ENCODE peak calls at places on chromosome X, in seven cellular contexts. G, Y, B, A, N, M and T are unnamed samples.

GRCh38 chrX:103073442-103073841 is 9.5 kb upstream of the BEX1 start:
- DNase-seq in G (no peak), Y (no peak), B (no peak), A (no peak), N (peak), M (peak), T (no peak)

GRCh38 chrX:85052636-85053343 is 49.1 kb downstream of the APOOL start:
- DNase-seq in G (peak), Y (no peak), B (no peak), A (no peak), N (peak), M (peak), T (no peak)

GRCh38 chrX:119272882-119273806 is 37.1 kb downstream of the PGRMC1 start:
- DNase-seq in G (peak), Y (peak), B (peak), A (no peak), N (peak), M (peak), T (peak)

GRCh38 chrX:109797311-109797975 is 64.4 kb upstream of the ACSL4 start:
- DNase-seq in G (no peak), Y (no peak), B (no peak), A (no peak), N (peak), M (peak), T (no peak)

GRCh38 chrX:72714471-72714916 is 388 bp upstream of the PHKA1 start:
- DNase-seq in G (peak), Y (peak), B (peak), A (peak), N (peak), M (peak), T (no peak)

GRCh38 chrX:55488559-55489314 is 911 bp downstream of the USP51 start:
- DNase-seq in G (peak), Y (peak), B (peak), A (peak), N (peak), M (peak), T (peak)

GRCh38 chrX:46325312-46325877 is 219.8 kb downstream of the ZNF674 start:
- DNase-seq in G (peak), Y (no peak), B (no peak), A (no peak), N (peak), M (peak), T (no peak)

GRCh38 chrX:86806786-86807185 is 658.5 kb downstream of the DACH2 start:
- DNase-seq in G (peak), Y (no peak), B (no peak), A (peak), N (no peak), M (no peak), T (peak)

GRCh38 chrX:25941087-25941486 is 197.1 kb upstream of the MAGEB18 start:
- DNase-seq in G (peak), Y (no peak), B (no peak), A (no peak), N (peak), M (peak), T (no peak)

GRCh38 chrX:131271274-131271673 is 17.8 kb downstream of the IGSF1 start:
- DNase-seq in G (no peak), Y (no peak), B (no peak), A (no peak), N (no peak), M (no peak), T (no peak)

GRCh38 chrX:66042307-66043077 is 2.6 kb upstream of the VSIG4 start:
- DNase-seq in G (no peak), Y (no peak), B (no peak), A (no peak), N (no peak), M (no peak), T (no peak)

GRCh38 chrX:44795945-44796450 is 47.8 kb upstream of the DUSP21 start:
- DNase-seq in G (no peak), Y (no peak), B (no peak), A (no peak), N (no peak), M (peak), T (no peak)

GRCh38 chrX:119809185-119809666 is 17.8 kb upstream of the RPL39 start:
- DNase-seq in G (peak), Y (no peak), B (no peak), A (no peak), N (peak), M (peak), T (no peak)

GRCh38 chrX:139826065-139827044 is 106.5 kb downstream of the ATP11C start:
- DNase-seq in G (peak), Y (no peak), B (no peak), A (no peak), N (peak), M (peak), T (no peak)

GRCh38 chrX:103817502-103817901 is 14.6 kb downstream of the RAB9B start:
- DNase-seq in G (peak), Y (no peak), B (no peak), A (peak), N (peak), M (peak), T (peak)

GRCh38 chrX:43860646-43861370 is 21.4 kb downstream of the MAOB start:
- DNase-seq in G (peak), Y (no peak), B (no peak), A (no peak), N (peak), M (peak), T (no peak)

GRCh38 chrX:75746891-75747639 is 38.0 kb downstream of the MAGEE2 start:
- DNase-seq in G (peak), Y (peak), B (peak), A (peak), N (peak), M (peak), T (no peak)

GRCh38 chrX:131895002-131895401 is 128.1 kb upstream of the STK26 start:
- DNase-seq in G (peak), Y (no peak), B (no peak), A (no peak), N (no peak), M (peak), T (no peak)

GRCh38 chrX:13250831-13251612 is 68.8 kb downstream of the ATXN3L start:
- DNase-seq in G (peak), Y (no peak), B (no peak), A (no peak), N (peak), M (peak), T (no peak)

GRCh38 chrX:20320461-20321159 is 53.9 kb upstream of the RPS6KA3 start:
- DNase-seq in G (no peak), Y (peak), B (no peak), A (peak), N (no peak), M (no peak), T (peak)

GRCh38 chrX:148498067-148498466 is 2.4 kb upstream of the AFF2 start:
- DNase-seq in G (no peak), Y (peak), B (no peak), A (no peak), N (no peak), M (no peak), T (no peak)

GRCh38 chrX:115330498-115331138 is 41.1 kb downstream of the LUZP4 start:
- DNase-seq in G (peak), Y (no peak), B (no peak), A (peak), N (peak), M (peak), T (peak)
- TF ChIP-seq CTCF in G (peak), Y (peak), B (peak), A (peak), N (peak), M (peak), T (peak)

GRCh38 chrX:21745756-21746155 is 12.2 kb downstream of the SMPX start:
- DNase-seq in G (peak), Y (no peak), B (no peak), A (peak), N (peak), M (peak), T (peak)
- TF ChIP-seq CTCF in G (peak), Y (peak), B (peak), A (peak), N (peak), M (peak), T (peak)

DNA sequence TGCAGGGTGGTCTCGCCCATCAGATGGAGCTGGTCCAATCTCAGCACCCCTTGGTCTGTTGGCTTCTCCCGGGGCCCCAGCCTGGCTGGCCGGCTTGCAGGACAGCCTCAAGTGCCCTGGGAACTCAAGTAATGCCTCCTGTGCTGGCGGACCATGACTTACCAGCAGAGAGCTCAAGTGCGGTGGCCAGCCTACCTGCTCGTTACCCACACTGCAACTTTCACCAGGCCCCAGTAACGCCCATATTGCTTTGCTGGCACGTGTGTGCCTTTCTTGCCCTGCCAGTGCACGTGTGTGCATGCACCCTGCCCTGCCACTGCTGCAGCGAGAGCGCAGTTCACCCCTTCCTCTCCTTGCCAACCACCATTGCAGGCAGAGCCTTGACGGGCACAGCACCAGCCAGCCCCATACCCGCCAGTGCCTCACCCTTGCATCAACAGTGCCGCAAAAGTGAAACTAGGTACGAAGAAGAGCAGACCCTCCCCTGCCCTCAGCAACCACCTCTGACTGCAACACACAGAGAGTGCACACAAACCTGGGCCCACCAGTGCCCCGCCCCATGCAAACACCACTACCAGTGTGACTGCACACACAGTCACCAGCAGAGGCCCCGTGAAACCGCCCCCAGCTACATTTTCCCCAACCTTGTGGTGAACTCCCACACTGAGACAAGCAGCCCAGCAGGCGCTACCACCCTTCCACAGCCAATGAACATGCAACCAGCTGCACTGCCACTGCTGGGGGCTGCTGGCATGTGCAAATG is 88.9 kb upstream of the POU3F4 start:
- DNase-seq in G (no peak), Y (peak), B (no peak), A (no peak), N (no peak), M (no peak), T (no peak)
- TF ChIP-seq CTCF in G (no peak), Y (no peak), B (no peak), A (no peak), N (no peak), M (no peak), T (no peak)

GRCh38 chrX:153460826-153461225 is 9.6 kb downstream of the HAUS7 start:
- DNase-seq in G (peak), Y (peak), B (peak), A (peak), N (peak), M (peak), T (peak)
- TF ChIP-seq CTCF in G (peak), Y (peak), B (peak), A (peak), N (peak), M (peak), T (peak)

GRCh38 chrX:30212172-30212571 is 3.2 kb upstream of the MAGEB2 start:
- DNase-seq in G (no peak), Y (no peak), B (no peak), A (no peak), N (no peak), M (no peak), T (no peak)

GRCh38 chrX:30220646-30221045 is 5.3 kb downstream of the MAGEB2 start:
- DNase-seq in G (no peak), Y (no peak), B (no peak), A (no peak), N (no peak), M (no peak), T (no peak)

GRCh38 chrX:30217465-30217864 is 2.1 kb downstream of the MAGEB2 start:
- DNase-seq in G (no peak), Y (no peak), B (no peak), A (no peak), N (no peak), M (no peak), T (no peak)

GRCh38 chrX:30219372-30219771 is 4.0 kb downstream of the MAGEB2 start:
- DNase-seq in G (no peak), Y (no peak), B (no peak), A (no peak), N (no peak), M (no peak), T (no peak)

GRCh38 chrX:30215357-30215843 is at the start of gene MAGEB2:
- DNase-seq in G (no peak), Y (no peak), B (no peak), A (no peak), N (no peak), M (no peak), T (no peak)
- TF ChIP-seq CTCF in G (no peak), Y (no peak), B (no peak), A (no peak), N (no peak), M (no peak), T (no peak)

DNA sequence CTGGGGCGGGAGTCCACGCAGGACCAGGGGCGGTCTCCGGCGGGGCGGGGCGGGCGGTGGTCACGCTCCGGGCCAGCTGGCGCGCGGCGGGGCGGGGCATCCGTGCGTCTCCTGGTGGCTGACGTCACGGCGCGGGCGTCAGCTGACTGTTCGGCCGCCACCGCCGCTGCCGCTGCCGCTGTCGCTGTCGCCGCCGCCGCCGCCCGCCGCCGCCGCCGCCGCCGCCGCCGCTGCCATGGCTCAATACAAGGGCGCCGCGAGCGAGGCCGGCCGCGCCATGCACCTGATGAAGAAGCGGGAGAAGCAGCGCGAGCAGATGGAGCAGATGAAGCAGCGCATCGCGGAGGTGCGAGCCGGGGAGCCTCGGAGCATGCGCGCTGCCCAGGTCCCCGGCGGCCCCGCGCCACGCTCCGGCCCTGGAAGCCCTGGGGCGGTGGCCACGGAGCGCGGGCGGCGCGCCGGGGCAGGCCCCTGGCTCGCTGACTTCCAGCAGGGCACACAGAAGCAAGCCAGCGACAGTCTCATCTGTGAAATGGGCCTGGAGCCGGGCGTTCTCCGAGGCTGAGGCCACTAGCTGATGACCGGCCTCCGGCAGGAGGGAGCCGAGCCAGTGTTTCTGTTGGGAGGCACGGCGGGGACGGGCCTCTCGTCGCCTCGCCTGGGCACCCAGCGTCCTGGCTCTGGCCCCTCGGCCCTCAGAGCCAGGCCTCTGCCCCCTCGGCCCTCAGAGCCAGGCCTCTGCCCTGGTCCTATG is at the start of gene FAM50A:
- DNase-seq in G (peak), Y (peak), B (peak), A (peak), N (peak), M (peak), T (peak)
- TF ChIP-seq CTCF in G (no peak), Y (no peak), B (no peak), A (no peak), N (no peak), M (no peak), T (no peak)

GRCh38 chrX:128781506-128781905 is 729.3 kb upstream of the ACTRT1 start:
- DNase-seq in G (no peak), Y (no peak), B (no peak), A (peak), N (no peak), M (no peak), T (peak)
- TF ChIP-seq CTCF in G (no peak), Y (no peak), B (no peak), A (peak), N (no peak), M (no peak), T (peak)

DNA sequence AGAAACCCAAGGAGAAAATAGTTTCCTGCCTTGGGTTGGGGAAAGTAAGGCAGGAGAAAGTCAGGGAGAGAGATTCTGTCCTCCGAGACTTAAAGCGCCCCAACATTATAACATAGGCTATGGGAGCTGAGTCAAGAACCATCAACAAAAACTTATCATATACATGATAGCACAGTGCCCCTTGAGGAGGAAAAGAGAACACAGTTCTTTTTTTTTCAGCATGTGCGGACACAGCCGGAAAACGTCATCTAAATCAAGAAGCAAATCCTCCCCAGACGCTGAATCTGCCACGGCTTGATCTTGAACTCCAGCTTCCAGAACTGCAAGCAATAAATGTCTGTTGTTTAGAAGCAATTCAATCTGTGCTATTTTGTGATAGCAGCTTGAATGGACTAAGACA is 549.6 kb upstream of the PRKX start:
- DNase-seq in G (no peak), Y (no peak), B (no peak), A (no peak), N (no peak), M (no peak), T (no peak)
- TF ChIP-seq CTCF in G (no peak), Y (no peak), B (no peak), A (peak), N (no peak), M (no peak), T (no peak)

DNA sequence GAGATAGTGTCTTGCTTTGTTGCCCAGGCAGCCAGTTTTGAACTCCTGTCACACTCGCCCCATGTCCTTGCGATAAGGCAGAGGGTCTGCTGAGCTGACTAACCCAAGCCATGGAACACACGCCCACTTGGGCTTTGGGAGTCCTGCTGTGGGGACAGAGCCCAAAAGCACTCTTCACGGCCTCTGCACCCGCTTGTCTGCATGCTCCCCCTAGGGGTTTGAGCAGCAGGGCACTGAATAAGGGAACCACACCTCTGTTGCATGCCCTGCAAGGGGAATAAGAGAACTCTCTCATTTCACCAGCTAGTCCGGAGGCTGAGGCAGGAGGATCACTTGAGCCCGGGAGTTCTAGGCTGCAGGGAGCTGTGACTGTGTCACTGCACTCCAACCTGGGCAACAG is 166.0 kb downstream of the STAG2 start:
- DNase-seq in G (no peak), Y (no peak), B (no peak), A (no peak), N (no peak), M (no peak), T (no peak)
- TF ChIP-seq CTCF in G (no peak), Y (no peak), B (no peak), A (no peak), N (no peak), M (no peak), T (no peak)

GRCh38 chrX:70264784-70265183 is 3.4 kb upstream of the ARR3 start:
- DNase-seq in G (peak), Y (no peak), B (no peak), A (no peak), N (no peak), M (peak), T (no peak)

GRCh38 chrX:70268034-70268433 is at the start of gene ARR3:
- DNase-seq in G (no peak), Y (no peak), B (no peak), A (no peak), N (no peak), M (no peak), T (no peak)

GRCh38 chrX:70257599-70258288 is 2.3 kb downstream of the P2RY4 start:
- DNase-seq in G (no peak), Y (no peak), B (no peak), A (no peak), N (no peak), M (no peak), T (no peak)

GRCh38 chrX:70260104-70260503 is at the start of gene P2RY4:
- DNase-seq in G (no peak), Y (no peak), B (no peak), A (no peak), N (no peak), M (no peak), T (no peak)

DNA sequence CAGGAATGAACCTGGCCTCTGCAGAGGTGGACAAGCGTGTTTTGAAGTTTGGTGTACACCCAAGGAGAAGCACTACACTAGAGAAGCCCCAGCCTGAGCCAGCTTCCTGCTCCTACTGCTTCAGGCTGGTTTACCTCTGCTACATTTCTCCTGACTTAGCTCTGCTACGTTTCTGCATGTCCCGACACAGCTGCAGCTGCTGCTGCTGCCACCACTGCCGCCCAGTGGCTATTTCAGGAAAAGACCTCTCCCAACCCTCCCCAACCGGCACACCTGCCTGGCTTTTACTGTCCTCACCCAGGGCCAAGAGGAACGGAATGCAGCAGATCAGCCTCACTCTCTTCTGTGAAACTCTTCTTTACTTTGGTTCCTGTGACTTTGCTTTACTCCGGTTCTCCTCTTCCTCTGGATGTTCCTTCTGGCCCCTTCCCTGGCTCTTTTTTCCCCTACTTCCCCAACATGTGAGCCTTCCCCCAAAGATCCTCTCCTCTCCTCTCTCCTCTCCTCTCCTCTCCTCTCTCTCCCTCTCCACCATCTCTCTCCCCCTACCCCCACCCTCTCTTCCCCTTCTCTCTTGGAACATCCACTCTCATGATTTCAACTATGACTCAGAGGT is 3.1 kb upstream of the P2RY4 start:
- DNase-seq in G (peak), Y (no peak), B (peak), A (peak), N (peak), M (peak), T (peak)
- TF ChIP-seq CTCF in G (peak), Y (no peak), B (peak), A (peak), N (peak), M (peak), T (peak)